ENCODE peak calls at places on chromosomes 12 and 14, in five cellular contexts. B is GM12878, Z is H1, E is K562, Q is HepG2. C is an unnamed sample.

GRCh38 chr12:130617219-130617618 is 98.9 kb downstream of the RIMBP2 start:
- DNase-seq in B (no peak), Z (no peak), E (no peak), Q (no peak), C (no peak)

GRCh38 chr12:109650808-109651207 is 62.8 kb upstream of the FAM222A start:
- DNase-seq in B (no peak), Z (no peak), E (no peak), Q (no peak), C (no peak)

GRCh38 chr14:103552011-103552797 is 10.3 kb downstream of the BAG5 start:
- DNase-seq in B (no peak), Z (no peak), E (no peak), Q (no peak), C (no peak)

GRCh38 chr14:74937171-74937570 is 14.1 kb upstream of the RPS6KL1 start:
- DNase-seq in B (no peak), Z (no peak), E (no peak), Q (no peak), C (no peak)

GRCh38 chr12:42763682-42764081 is 174.1 kb upstream of the PRICKLE1 start:
- DNase-seq in B (no peak), Z (no peak), E (no peak), Q (no peak), C (no peak)

GRCh38 chr12:108933950-108934349 is 54.1 kb downstream of the DAO start:
- DNase-seq in B (no peak), Z (no peak), E (no peak), Q (no peak), C (no peak)

GRCh38 chr14:21714318-21714929 is 40.8 kb upstream of the OR4E1 start:
- DNase-seq in B (no peak), Z (no peak), E (no peak), Q (no peak), C (no peak)

GRCh38 chr12:452667-453210 is 7.0 kb upstream of the B4GALNT3 start:
- DNase-seq in B (no peak), Z (peak), E (peak), Q (no peak), C (no peak)

GRCh38 chr14:45065540-45065939 is 18.4 kb upstream of the PRPF39 start:
- DNase-seq in B (no peak), Z (no peak), E (no peak), Q (no peak), C (no peak)

GRCh38 chr14:29897181-29897580 is 30.5 kb downstream of the PRKD1 start:
- DNase-seq in B (no peak), Z (no peak), E (no peak), Q (no peak), C (no peak)

GRCh38 chr14:87638196-87638595 is 354.8 kb downstream of the GALC start:
- DNase-seq in B (no peak), Z (no peak), E (no peak), Q (no peak), C (no peak)

GRCh38 chr14:68182492-68182891 is 362.9 kb downstream of the RAD51B start:
- DNase-seq in B (peak), Z (no peak), E (no peak), Q (no peak), C (no peak)

GRCh38 chr12:106048016-106048415 is 90.7 kb downstream of the NUAK1 start:
- DNase-seq in B (no peak), Z (no peak), E (no peak), Q (no peak), C (no peak)

GRCh38 chr12:109256011-109256410 is 53.1 kb downstream of the FOXN4 start:
- DNase-seq in B (no peak), Z (no peak), E (no peak), Q (no peak), C (no peak)

GRCh38 chr12:2977776-2978175 is 18.6 kb downstream of the TEAD4 start:
- DNase-seq in B (no peak), Z (no peak), E (no peak), Q (no peak), C (no peak)

GRCh38 chr14:94676495-94677238 is 64.5 kb downstream of the SERPINA3 start:
- DNase-seq in B (no peak), Z (no peak), E (no peak), Q (no peak), C (no peak)

GRCh38 chr14:25150934-25151790 is 101.2 kb upstream of the STXBP6 start:
- DNase-seq in B (peak), Z (no peak), E (peak), Q (peak), C (peak)

GRCh38 chr14:50001999-50002925 is 109.4 kb downstream of the ARF6 start:
- DNase-seq in B (peak), Z (no peak), E (no peak), Q (no peak), C (no peak)

GRCh38 chr14:96905825-96906224 is 108.6 kb downstream of the VRK1 start:
- DNase-seq in B (no peak), Z (no peak), E (no peak), Q (no peak), C (no peak)

GRCh38 chr12:93153321-93153720 is 224.2 kb upstream of the EEA1 start:
- DNase-seq in B (no peak), Z (no peak), E (no peak), Q (no peak), C (no peak)

GRCh38 chr14:58947816-58948440 is 240.5 kb upstream of the DAAM1 start:
- DNase-seq in B (no peak), Z (no peak), E (no peak), Q (no peak), C (peak)

GRCh38 chr12:40992158-40992557 is 196.0 kb upstream of the PDZRN4 start:
- DNase-seq in B (no peak), Z (no peak), E (no peak), Q (no peak), C (no peak)

GRCh38 chr12:124403273-124403672 is 108.4 kb downstream of the RFLNA start:
- DNase-seq in B (no peak), Z (no peak), E (no peak), Q (no peak), C (no peak)

GRCh38 chr12:113222730-113223531 is 1.7 kb downstream of the TPCN1 start:
- DNase-seq in B (no peak), Z (no peak), E (no peak), Q (peak), C (peak)

GRCh38 chr12:43267782-43268181 is 284.2 kb downstream of the ADAMTS20 start:
- DNase-seq in B (no peak), Z (no peak), E (no peak), Q (no peak), C (no peak)

GRCh38 chr12:47095446-47096236 is 15.9 kb upstream of the AMIGO2 start:
- DNase-seq in B (no peak), Z (no peak), E (no peak), Q (no peak), C (no peak)

GRCh38 chr12:6295187-6295811 is 15.2 kb upstream of the PLEKHG6 start:
- DNase-seq in B (no peak), Z (no peak), E (peak), Q (peak), C (peak)

GRCh38 chr12:34401659-34402227 is 379.4 kb downstream of the ALG10 start:
- DNase-seq in B (no peak), Z (peak), E (peak), Q (no peak), C (no peak)

GRCh38 chr14:90784621-90785270 is 31.5 kb downstream of the TTC7B start:
- DNase-seq in B (no peak), Z (no peak), E (no peak), Q (no peak), C (no peak)

GRCh38 chr14:86999076-86999475 is 993.9 kb downstream of the GALC start:
- DNase-seq in B (no peak), Z (no peak), E (no peak), Q (no peak), C (no peak)

GRCh38 chr12:3490848-3491382 is at the start of gene PRMT8:
- DNase-seq in B (no peak), Z (peak), E (no peak), Q (no peak), C (no peak)

GRCh38 chr14:34592623-34593022 is 37.3 kb downstream of the SNX6 start:
- DNase-seq in B (no peak), Z (no peak), E (no peak), Q (no peak), C (no peak)

GRCh38 chr12:130160711-130161231 is 1.5 kb upstream of the FZD10 start:
- DNase-seq in B (no peak), Z (no peak), E (no peak), Q (no peak), C (no peak)

GRCh38 chr12:115437061-115437567 is 753.1 kb upstream of the TBX3 start:
- DNase-seq in B (no peak), Z (no peak), E (no peak), Q (peak), C (no peak)

GRCh38 chr12:115438314-115438713 is 754.3 kb upstream of the TBX3 start:
- DNase-seq in B (no peak), Z (no peak), E (no peak), Q (no peak), C (no peak)

GRCh38 chr12:115430636-115431035 is 746.7 kb upstream of the TBX3 start:
- DNase-seq in B (no peak), Z (no peak), E (no peak), Q (no peak), C (no peak)

GRCh38 chr12:115439008-115439601 is 755.1 kb upstream of the TBX3 start:
- DNase-seq in B (no peak), Z (no peak), E (no peak), Q (peak), C (no peak)

GRCh38 chr12:115433014-115433634 is 749.1 kb upstream of the TBX3 start:
- DNase-seq in B (no peak), Z (no peak), E (no peak), Q (peak), C (no peak)
- TF ChIP-seq EP300 in B (no peak), Z (no peak), E (no peak), Q (peak), C (no peak)

GRCh38 chr12:131830335-131831020 is 2.3 kb downstream of the MMP17 start:
- DNase-seq in B (no peak), Z (peak), E (peak), Q (peak), C (peak)
- TF ChIP-seq KDM1A in B (no peak), Z (no peak), E (no peak), Q (no peak), C (no peak)

DNA sequence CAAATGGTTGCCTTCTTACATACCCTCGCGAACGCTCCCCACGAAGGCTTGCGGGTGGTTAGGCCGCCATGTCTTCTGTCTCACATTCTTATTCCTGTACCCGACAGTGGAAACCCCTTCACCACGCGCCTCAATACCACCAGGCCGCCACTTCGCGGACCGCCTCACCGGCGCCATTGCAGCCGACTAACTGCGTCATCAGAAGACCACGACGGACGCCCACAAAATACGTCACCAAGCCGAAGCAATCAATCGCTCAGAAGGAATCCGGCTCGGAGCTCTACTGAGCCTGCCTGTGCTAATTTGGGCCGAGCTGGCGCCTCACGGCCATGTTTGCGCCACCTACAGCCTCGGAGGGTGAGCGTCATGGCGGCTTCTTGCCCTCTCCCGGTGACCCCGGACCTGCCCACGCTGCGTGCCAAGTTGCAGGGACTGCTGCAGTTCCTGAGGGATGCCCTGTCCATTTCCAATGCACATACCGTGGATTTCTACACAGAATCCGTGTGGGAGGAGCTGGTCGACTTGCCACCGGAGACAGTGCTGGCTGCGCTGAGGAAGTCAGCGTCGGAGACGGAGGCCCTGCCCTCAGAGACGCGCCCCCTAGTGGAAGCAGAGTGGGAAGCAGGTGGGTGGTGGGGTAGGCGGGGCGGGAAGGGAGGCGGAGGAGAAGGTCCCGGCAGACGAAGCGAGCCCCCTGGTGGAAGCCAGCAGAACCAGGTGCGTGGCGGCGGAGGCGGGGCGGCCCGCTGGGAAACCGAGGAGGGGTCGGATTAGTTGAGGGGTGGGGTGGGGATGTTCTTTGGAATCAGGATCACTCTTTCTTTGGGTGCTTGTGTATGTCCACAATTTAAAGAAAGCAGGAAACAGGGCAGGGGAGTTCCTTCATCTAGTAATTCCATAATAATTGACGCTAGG is at the start of the genes CCDC59 and METTL25:
- DNase-seq in B (peak), Z (peak), E (peak), Q (peak), C (peak)
- TF ChIP-seq EP300 in B (peak), Z (peak), E (peak), Q (peak), C (no peak)

DNA sequence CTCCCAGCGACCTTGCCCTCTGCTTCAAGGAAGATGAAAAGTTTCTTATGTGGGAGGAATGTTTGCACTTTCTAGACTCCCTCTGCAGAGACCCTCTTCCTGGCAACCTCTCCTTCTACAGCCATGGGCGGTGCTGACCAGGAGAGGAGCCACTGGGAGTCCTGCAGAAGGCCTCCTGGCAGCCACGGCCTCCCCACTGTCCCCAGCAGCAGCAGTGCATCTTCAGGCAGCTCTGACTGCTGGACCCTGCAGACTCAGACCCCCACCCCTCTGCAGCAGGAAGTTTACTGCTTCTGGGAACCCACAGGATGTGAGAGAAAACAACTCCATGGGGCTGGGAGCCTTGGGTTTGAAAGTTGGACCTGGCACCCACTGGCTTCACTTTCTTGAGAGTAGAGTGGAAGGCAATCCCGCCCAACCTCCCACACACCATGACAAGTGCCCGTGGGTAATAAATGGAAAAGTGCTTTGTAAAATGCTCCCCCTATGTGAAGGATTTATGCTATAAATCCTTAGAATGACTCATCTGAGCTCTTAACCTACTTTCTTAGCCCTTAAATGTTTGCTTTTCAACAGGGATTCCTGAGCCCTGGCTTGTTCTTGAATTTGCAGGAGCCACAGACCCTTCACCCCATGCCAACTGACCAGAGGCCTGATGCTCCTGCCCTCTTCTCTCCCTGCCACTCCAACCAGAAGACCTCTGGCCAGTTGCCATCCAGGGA is 37.6 kb upstream of the DDX11 start:
- DNase-seq in B (no peak), Z (no peak), E (no peak), Q (no peak), C (no peak)
- TF ChIP-seq KDM1A in B (no peak), Z (no peak), E (no peak), Q (no peak), C (no peak)

GRCh38 chr14:88983755-88984154 is 159.3 kb downstream of the TTC8 start:
- DNase-seq in B (no peak), Z (no peak), E (no peak), Q (no peak), C (peak)
- TF ChIP-seq EP300 in B (no peak), Z (no peak), E (no peak), Q (no peak), C (no peak)

GRCh38 chr14:85532981-85533820 is 3.3 kb downstream of the FLRT2 start:
- DNase-seq in B (no peak), Z (peak), E (no peak), Q (no peak), C (peak)
- TF ChIP-seq KDM1A in B (no peak), Z (no peak), E (no peak), Q (no peak), C (no peak)